ENCODE peak calls at places on chromosome 4, in nine cellular contexts. One of them, this sample, is unnamed.
A peak's percentile ranks its signal among the peaks of the same experiment; 100 is the strongest.

GRCh38 chr4:185514182-185514697 is 21.1 kb downstream of the PDLIM3 start:
- DNase-seq in stimulated activated CD8-positive, alpha-beta memory T cell treated with anti-CD3 and anti-CD28 coated beads, Interleukin-7, amount 100 ng/mL, for 1 hour: no peak
- DNase-seq in stimulated activated CD4-positive, alpha-beta T cell treated with anti-CD3 and anti-CD28 coated beads, Interleukin-2, amount 100 ng/mL, for 48 hours: no peak
- DNase-seq in BJ: no peak
- DNase-seq in neural crest cell: no peak
- DNase-seq in activated naive CD4-positive, alpha-beta T cell: no peak
- DNase-seq in Peyer's patch: no peak
- DNase-seq in GM23248: no peak
- DNase-seq in activated CD4-positive, CD25-positive, alpha-beta regulatory T cell: no peak
- DNase-seq in this sample: no peak

GRCh38 chr4:13642576-13642975 is 15.1 kb upstream of the BOD1L1 start:
- DNase-seq in neural crest cell: no peak
- DNase-seq in Peyer's patch: no peak
- DNase-seq in BJ: no peak
- DNase-seq in GM23248: peak; percentile 22
- DNase-seq in activated CD4-positive, CD25-positive, alpha-beta regulatory T cell: no peak
- DNase-seq in stimulated activated CD4-positive, alpha-beta T cell treated with anti-CD3 and anti-CD28 coated beads, Interleukin-2, amount 100 ng/mL, for 48 hours: no peak
- DNase-seq in activated naive CD4-positive, alpha-beta T cell: no peak
- DNase-seq in stimulated activated CD8-positive, alpha-beta memory T cell treated with anti-CD3 and anti-CD28 coated beads, Interleukin-7, amount 100 ng/mL, for 1 hour: no peak
- DNase-seq in this sample: no peak

GRCh38 chr4:150572704-150573504 is 9.0 kb upstream of the MAB21L2 start:
- DNase-seq in activated naive CD4-positive, alpha-beta T cell: no peak
- DNase-seq in stimulated activated CD8-positive, alpha-beta memory T cell treated with anti-CD3 and anti-CD28 coated beads, Interleukin-7, amount 100 ng/mL, for 1 hour: no peak
- DNase-seq in BJ: no peak
- DNase-seq in Peyer's patch: no peak
- DNase-seq in GM23248: no peak
- DNase-seq in neural crest cell: no peak
- DNase-seq in activated CD4-positive, CD25-positive, alpha-beta regulatory T cell: no peak
- DNase-seq in stimulated activated CD4-positive, alpha-beta T cell treated with anti-CD3 and anti-CD28 coated beads, Interleukin-2, amount 100 ng/mL, for 48 hours: no peak
- DNase-seq in this sample: no peak

GRCh38 chr4:147571021-147571770 is 46.0 kb upstream of the TMEM184C start:
- DNase-seq in GM23248: peak; percentile 64
- DNase-seq in neural crest cell: no peak
- DNase-seq in stimulated activated CD8-positive, alpha-beta memory T cell treated with anti-CD3 and anti-CD28 coated beads, Interleukin-7, amount 100 ng/mL, for 1 hour: no peak
- DNase-seq in stimulated activated CD4-positive, alpha-beta T cell treated with anti-CD3 and anti-CD28 coated beads, Interleukin-2, amount 100 ng/mL, for 48 hours: no peak
- DNase-seq in activated naive CD4-positive, alpha-beta T cell: no peak
- DNase-seq in Peyer's patch: no peak
- DNase-seq in activated CD4-positive, CD25-positive, alpha-beta regulatory T cell: no peak
- DNase-seq in BJ: no peak
- DNase-seq in this sample: no peak

GRCh38 chr4:159283697-159284492 is 181.0 kb downstream of the RAPGEF2 start:
- DNase-seq in GM23248: peak; percentile 85
- DNase-seq in BJ: peak; percentile 72
- DNase-seq in stimulated activated CD4-positive, alpha-beta T cell treated with anti-CD3 and anti-CD28 coated beads, Interleukin-2, amount 100 ng/mL, for 48 hours: no peak
- DNase-seq in activated CD4-positive, CD25-positive, alpha-beta regulatory T cell: no peak
- DNase-seq in stimulated activated CD8-positive, alpha-beta memory T cell treated with anti-CD3 and anti-CD28 coated beads, Interleukin-7, amount 100 ng/mL, for 1 hour: no peak
- DNase-seq in Peyer's patch: no peak
- DNase-seq in neural crest cell: no peak
- DNase-seq in activated naive CD4-positive, alpha-beta T cell: no peak
- DNase-seq in this sample: no peak

GRCh38 chr4:105170703-105171102 is 24.0 kb downstream of the TET2 start:
- DNase-seq in GM23248: no peak
- DNase-seq in stimulated activated CD4-positive, alpha-beta T cell treated with anti-CD3 and anti-CD28 coated beads, Interleukin-2, amount 100 ng/mL, for 48 hours: no peak
- DNase-seq in stimulated activated CD8-positive, alpha-beta memory T cell treated with anti-CD3 and anti-CD28 coated beads, Interleukin-7, amount 100 ng/mL, for 1 hour: no peak
- DNase-seq in activated CD4-positive, CD25-positive, alpha-beta regulatory T cell: no peak
- DNase-seq in BJ: no peak
- DNase-seq in activated naive CD4-positive, alpha-beta T cell: no peak
- DNase-seq in Peyer's patch: no peak
- DNase-seq in neural crest cell: no peak
- DNase-seq in this sample: no peak

GRCh38 chr4:38290360-38290759 is 330.2 kb downstream of the PTTG2 start:
- DNase-seq in activated naive CD4-positive, alpha-beta T cell: no peak
- DNase-seq in Peyer's patch: no peak
- DNase-seq in BJ: no peak
- DNase-seq in activated CD4-positive, CD25-positive, alpha-beta regulatory T cell: no peak
- DNase-seq in stimulated activated CD8-positive, alpha-beta memory T cell treated with anti-CD3 and anti-CD28 coated beads, Interleukin-7, amount 100 ng/mL, for 1 hour: no peak
- DNase-seq in stimulated activated CD4-positive, alpha-beta T cell treated with anti-CD3 and anti-CD28 coated beads, Interleukin-2, amount 100 ng/mL, for 48 hours: no peak
- DNase-seq in neural crest cell: no peak
- DNase-seq in GM23248: peak; percentile 39
- DNase-seq in this sample: no peak

GRCh38 chr4:59971952-59972351 is 1228.2 kb upstream of the ADGRL3 start:
- DNase-seq in BJ: no peak
- DNase-seq in Peyer's patch: no peak
- DNase-seq in stimulated activated CD4-positive, alpha-beta T cell treated with anti-CD3 and anti-CD28 coated beads, Interleukin-2, amount 100 ng/mL, for 48 hours: no peak
- DNase-seq in neural crest cell: no peak
- DNase-seq in activated CD4-positive, CD25-positive, alpha-beta regulatory T cell: no peak
- DNase-seq in GM23248: no peak
- DNase-seq in activated naive CD4-positive, alpha-beta T cell: no peak
- DNase-seq in stimulated activated CD8-positive, alpha-beta memory T cell treated with anti-CD3 and anti-CD28 coated beads, Interleukin-7, amount 100 ng/mL, for 1 hour: no peak
- DNase-seq in this sample: no peak

GRCh38 chr4:107036602-107037151 is 564 bp upstream of the DKK2 start:
- DNase-seq in Peyer's patch: no peak
- DNase-seq in BJ: no peak
- DNase-seq in GM23248: peak; percentile 24
- DNase-seq in stimulated activated CD4-positive, alpha-beta T cell treated with anti-CD3 and anti-CD28 coated beads, Interleukin-2, amount 100 ng/mL, for 48 hours: no peak
- DNase-seq in stimulated activated CD8-positive, alpha-beta memory T cell treated with anti-CD3 and anti-CD28 coated beads, Interleukin-7, amount 100 ng/mL, for 1 hour: no peak
- DNase-seq in activated CD4-positive, CD25-positive, alpha-beta regulatory T cell: no peak
- DNase-seq in neural crest cell: no peak
- DNase-seq in activated naive CD4-positive, alpha-beta T cell: no peak
- DNase-seq in this sample: no peak

GRCh38 chr4:172866421-172866820 is 302.2 kb upstream of the GALNT7 start:
- DNase-seq in stimulated activated CD4-positive, alpha-beta T cell treated with anti-CD3 and anti-CD28 coated beads, Interleukin-2, amount 100 ng/mL, for 48 hours: no peak
- DNase-seq in BJ: no peak
- DNase-seq in activated CD4-positive, CD25-positive, alpha-beta regulatory T cell: no peak
- DNase-seq in stimulated activated CD8-positive, alpha-beta memory T cell treated with anti-CD3 and anti-CD28 coated beads, Interleukin-7, amount 100 ng/mL, for 1 hour: no peak
- DNase-seq in Peyer's patch: peak; percentile 51
- DNase-seq in neural crest cell: no peak
- DNase-seq in activated naive CD4-positive, alpha-beta T cell: no peak
- DNase-seq in GM23248: no peak
- DNase-seq in this sample: no peak

GRCh38 chr4:41179086-41179374 is 35.3 kb downstream of the APBB2 start:
- DNase-seq in neural crest cell: no peak
- DNase-seq in activated naive CD4-positive, alpha-beta T cell: no peak
- DNase-seq in activated CD4-positive, CD25-positive, alpha-beta regulatory T cell: no peak
- DNase-seq in stimulated activated CD8-positive, alpha-beta memory T cell treated with anti-CD3 and anti-CD28 coated beads, Interleukin-7, amount 100 ng/mL, for 1 hour: no peak
- DNase-seq in stimulated activated CD4-positive, alpha-beta T cell treated with anti-CD3 and anti-CD28 coated beads, Interleukin-2, amount 100 ng/mL, for 48 hours: no peak
- DNase-seq in Peyer's patch: no peak
- DNase-seq in BJ: no peak
- DNase-seq in GM23248: peak; percentile 28
- DNase-seq in this sample: no peak

GRCh38 chr4:110396963-110397362 is 79.0 kb upstream of the ENPEP start:
- DNase-seq in Peyer's patch: no peak
- DNase-seq in stimulated activated CD8-positive, alpha-beta memory T cell treated with anti-CD3 and anti-CD28 coated beads, Interleukin-7, amount 100 ng/mL, for 1 hour: no peak
- DNase-seq in GM23248: no peak
- DNase-seq in activated naive CD4-positive, alpha-beta T cell: no peak
- DNase-seq in stimulated activated CD4-positive, alpha-beta T cell treated with anti-CD3 and anti-CD28 coated beads, Interleukin-2, amount 100 ng/mL, for 48 hours: no peak
- DNase-seq in neural crest cell: no peak
- DNase-seq in BJ: no peak
- DNase-seq in activated CD4-positive, CD25-positive, alpha-beta regulatory T cell: no peak
- DNase-seq in this sample: no peak

GRCh38 chr4:89303989-89304388 is 3.6 kb downstream of the GPRIN3 start:
- DNase-seq in Peyer's patch: no peak
- DNase-seq in activated CD4-positive, CD25-positive, alpha-beta regulatory T cell: no peak
- DNase-seq in stimulated activated CD4-positive, alpha-beta T cell treated with anti-CD3 and anti-CD28 coated beads, Interleukin-2, amount 100 ng/mL, for 48 hours: no peak
- DNase-seq in GM23248: no peak
- DNase-seq in neural crest cell: no peak
- DNase-seq in BJ: no peak
- DNase-seq in stimulated activated CD8-positive, alpha-beta memory T cell treated with anti-CD3 and anti-CD28 coated beads, Interleukin-7, amount 100 ng/mL, for 1 hour: no peak
- DNase-seq in activated naive CD4-positive, alpha-beta T cell: no peak
- DNase-seq in this sample: no peak

GRCh38 chr4:90127223-90127705 is at the start of gene CCSER1:
- DNase-seq in BJ: no peak
- DNase-seq in Peyer's patch: peak; percentile 92
- DNase-seq in neural crest cell: peak; percentile 52
- DNase-seq in stimulated activated CD8-positive, alpha-beta memory T cell treated with anti-CD3 and anti-CD28 coated beads, Interleukin-7, amount 100 ng/mL, for 1 hour: no peak
- DNase-seq in GM23248: peak; percentile 20
- DNase-seq in activated CD4-positive, CD25-positive, alpha-beta regulatory T cell: no peak
- DNase-seq in stimulated activated CD4-positive, alpha-beta T cell treated with anti-CD3 and anti-CD28 coated beads, Interleukin-2, amount 100 ng/mL, for 48 hours: no peak
- DNase-seq in activated naive CD4-positive, alpha-beta T cell: no peak
- DNase-seq in this sample: no peak

GRCh38 chr4:56505269-56506109 is at the start of gene ARL9:
- DNase-seq in activated CD4-positive, CD25-positive, alpha-beta regulatory T cell: peak; percentile 44
- DNase-seq in GM23248: peak; percentile 85
- DNase-seq in stimulated activated CD8-positive, alpha-beta memory T cell treated with anti-CD3 and anti-CD28 coated beads, Interleukin-7, amount 100 ng/mL, for 1 hour: peak; percentile 24
- DNase-seq in neural crest cell: peak; percentile 33
- DNase-seq in BJ: peak; percentile 18
- DNase-seq in activated naive CD4-positive, alpha-beta T cell: peak; percentile 8
- DNase-seq in stimulated activated CD4-positive, alpha-beta T cell treated with anti-CD3 and anti-CD28 coated beads, Interleukin-2, amount 100 ng/mL, for 48 hours: peak; percentile 31
- DNase-seq in Peyer's patch: peak; percentile 64
- DNase-seq in this sample: peak; percentile 22

GRCh38 chr4:165379662-165380061 is 854 bp downstream of the CPE start:
- DNase-seq in GM23248: peak; percentile 16
- DNase-seq in stimulated activated CD4-positive, alpha-beta T cell treated with anti-CD3 and anti-CD28 coated beads, Interleukin-2, amount 100 ng/mL, for 48 hours: no peak
- DNase-seq in neural crest cell: peak; percentile 4
- DNase-seq in stimulated activated CD8-positive, alpha-beta memory T cell treated with anti-CD3 and anti-CD28 coated beads, Interleukin-7, amount 100 ng/mL, for 1 hour: no peak
- DNase-seq in activated naive CD4-positive, alpha-beta T cell: no peak
- DNase-seq in BJ: no peak
- DNase-seq in Peyer's patch: no peak
- DNase-seq in activated CD4-positive, CD25-positive, alpha-beta regulatory T cell: no peak
- DNase-seq in this sample: no peak

This sample was measured in AG09319.